ENCODE peak calls at places on chromosomes 1 and 21, in four cellular contexts. One of them, this sample, is unnamed.

GRCh38 chr21:46551636-46552241 is 53.1 kb downstream of the S100B start:
- DNase-seq in PC-9: no peak
- DNase-seq in mucosa of descending colon: peak
- DNase-seq in astrocyte of the spinal cord: no peak
- DNase-seq in this sample: no peak

GRCh38 chr1:35505911-35506798 is 51.0 kb downstream of the KIAA0319L start:
- DNase-seq in mucosa of descending colon: peak
- DNase-seq in PC-9: peak
- DNase-seq in astrocyte of the spinal cord: peak
- DNase-seq in this sample: peak

GRCh38 chr1:199687321-199687720 is 340.2 kb upstream of the NR5A2 start:
- DNase-seq in mucosa of descending colon: no peak
- DNase-seq in astrocyte of the spinal cord: peak
- DNase-seq in PC-9: peak
- DNase-seq in this sample: peak

GRCh38 chr1:221845650-221846371 is 103.9 kb upstream of the DUSP10 start:
- DNase-seq in mucosa of descending colon: no peak
- DNase-seq in astrocyte of the spinal cord: peak
- DNase-seq in PC-9: peak
- DNase-seq in this sample: peak

GRCh38 chr21:24225432-24225831 is 1381.8 kb downstream of the MRPL39 start:
- DNase-seq in astrocyte of the spinal cord: peak
- DNase-seq in PC-9: no peak
- DNase-seq in mucosa of descending colon: no peak
- DNase-seq in this sample: peak

GRCh38 chr1:236058141-236058626 is 6.7 kb downstream of the NID1 start:
- DNase-seq in astrocyte of the spinal cord: peak
- DNase-seq in mucosa of descending colon: no peak
- DNase-seq in PC-9: no peak
- DNase-seq in this sample: peak

GRCh38 chr1:73800376-73800775 is 397.6 kb downstream of the LRRIQ3 start:
- DNase-seq in astrocyte of the spinal cord: peak
- DNase-seq in mucosa of descending colon: no peak
- DNase-seq in PC-9: no peak
- DNase-seq in this sample: peak

GRCh38 chr1:203507227-203507626 is 13.3 kb downstream of the OPTC start:
- DNase-seq in mucosa of descending colon: no peak
- DNase-seq in PC-9: no peak
- DNase-seq in astrocyte of the spinal cord: no peak
- DNase-seq in this sample: peak

GRCh38 chr21:35578350-35578782 is 482.0 kb downstream of the SETD4 start:
- DNase-seq in mucosa of descending colon: no peak
- DNase-seq in PC-9: no peak
- DNase-seq in astrocyte of the spinal cord: peak
- DNase-seq in this sample: peak

GRCh38 chr21:35102488-35103407 is 53.6 kb upstream of the RUNX1 start:
- DNase-seq in PC-9: no peak
- DNase-seq in astrocyte of the spinal cord: peak
- DNase-seq in mucosa of descending colon: peak
- DNase-seq in this sample: no peak

GRCh38 chr1:48026701-48027532 is 29.7 kb upstream of the TRABD2B start:
- DNase-seq in mucosa of descending colon: no peak
- DNase-seq in astrocyte of the spinal cord: no peak
- DNase-seq in PC-9: no peak
- DNase-seq in this sample: no peak

GRCh38 chr1:50970927-50971582 is 1.0 kb downstream of the CDKN2C start:
- DNase-seq in mucosa of descending colon: no peak
- DNase-seq in PC-9: no peak
- DNase-seq in astrocyte of the spinal cord: peak
- DNase-seq in this sample: no peak

GRCh38 chr1:85372683-85373446 is 92.1 kb downstream of the DDAH1 start:
- DNase-seq in astrocyte of the spinal cord: peak
- DNase-seq in mucosa of descending colon: no peak
- DNase-seq in PC-9: no peak
- DNase-seq in this sample: peak

GRCh38 chr1:203592156-203592555 is 34.5 kb upstream of the ATP2B4 start:
- DNase-seq in astrocyte of the spinal cord: no peak
- DNase-seq in PC-9: no peak
- DNase-seq in mucosa of descending colon: no peak
- DNase-seq in this sample: peak

GRCh38 chr1:50333595-50333974 is 89.7 kb downstream of the DMRTA2 start:
- DNase-seq in astrocyte of the spinal cord: peak
- DNase-seq in PC-9: no peak
- DNase-seq in mucosa of descending colon: peak
- DNase-seq in this sample: peak

GRCh38 chr1:31955917-31956736 is 18.0 kb upstream of the PTP4A2 start:
- DNase-seq in PC-9: peak
- DNase-seq in astrocyte of the spinal cord: peak
- DNase-seq in mucosa of descending colon: peak
- DNase-seq in this sample: peak

GRCh38 chr1:29933110-29933509 is 696.8 kb downstream of the PTPRU start:
- DNase-seq in mucosa of descending colon: no peak
- DNase-seq in astrocyte of the spinal cord: no peak
- DNase-seq in PC-9: no peak
- DNase-seq in this sample: no peak

GRCh38 chr1:225882699-225883615 is 777 bp upstream of the TMEM63A start:
- DNase-seq in mucosa of descending colon: peak
- DNase-seq in PC-9: peak
- DNase-seq in astrocyte of the spinal cord: peak
- DNase-seq in this sample: peak

GRCh38 chr1:101653482-101653946 is 343.2 kb downstream of the OLFM3 start:
- DNase-seq in mucosa of descending colon: peak
- DNase-seq in PC-9: no peak
- DNase-seq in astrocyte of the spinal cord: peak
- DNase-seq in this sample: peak

GRCh38 chr1:232905324-232906034 is 44.9 kb upstream of the NTPCR start:
- DNase-seq in PC-9: no peak
- DNase-seq in astrocyte of the spinal cord: peak
- DNase-seq in mucosa of descending colon: no peak
- DNase-seq in this sample: no peak

GRCh38 chr1:204445860-204446412 is 34.3 kb upstream of the PPP1R15B start:
- DNase-seq in mucosa of descending colon: peak
- DNase-seq in PC-9: no peak
- DNase-seq in astrocyte of the spinal cord: no peak
- DNase-seq in this sample: no peak

GRCh38 chr1:235843458-235843857 is 23.2 kb downstream of the LYST start:
- DNase-seq in PC-9: no peak
- DNase-seq in astrocyte of the spinal cord: peak
- DNase-seq in mucosa of descending colon: peak
- DNase-seq in this sample: peak

GRCh38 chr1:184905601-184906322 is 68.5 kb downstream of the NIBAN1 start:
- DNase-seq in astrocyte of the spinal cord: no peak
- DNase-seq in mucosa of descending colon: peak
- DNase-seq in PC-9: no peak
- DNase-seq in this sample: peak

GRCh38 chr1:113219377-113219776 is 146.4 kb downstream of the LRIG2 start:
- DNase-seq in astrocyte of the spinal cord: no peak
- DNase-seq in mucosa of descending colon: peak
- DNase-seq in PC-9: no peak
- DNase-seq in this sample: no peak

GRCh38 chr1:116375884-116376733 is 3.1 kb downstream of the ATP1A1 start:
- DNase-seq in mucosa of descending colon: peak
- DNase-seq in astrocyte of the spinal cord: peak
- DNase-seq in PC-9: peak
- DNase-seq in this sample: peak

GRCh38 chr21:27192286-27192685 is 225.4 kb upstream of the ADAMTS5 start:
- DNase-seq in astrocyte of the spinal cord: no peak
- DNase-seq in mucosa of descending colon: no peak
- DNase-seq in PC-9: no peak
- DNase-seq in this sample: no peak

GRCh38 chr1:183089025-183089639 is 65.9 kb downstream of the LAMC1 start:
- DNase-seq in PC-9: no peak
- DNase-seq in astrocyte of the spinal cord: no peak
- DNase-seq in mucosa of descending colon: no peak
- DNase-seq in this sample: no peak

GRCh38 chr1:208207388-208208131 is 36.6 kb downstream of the PLXNA2 start:
- DNase-seq in astrocyte of the spinal cord: peak
- DNase-seq in mucosa of descending colon: no peak
- DNase-seq in PC-9: peak
- DNase-seq in this sample: peak

GRCh38 chr1:212192261-212192998 is 92.8 kb upstream of the PPP2R5A start:
- DNase-seq in PC-9: no peak
- DNase-seq in astrocyte of the spinal cord: no peak
- DNase-seq in mucosa of descending colon: no peak
- DNase-seq in this sample: no peak

GRCh38 chr1:228282329-228283042 is 74.6 kb downstream of the OBSCN start:
- DNase-seq in PC-9: peak
- DNase-seq in astrocyte of the spinal cord: no peak
- DNase-seq in mucosa of descending colon: no peak
- DNase-seq in this sample: no peak

GRCh38 chr1:46053734-46054133 is 78.7 kb downstream of the PIK3R3 start:
- DNase-seq in mucosa of descending colon: no peak
- DNase-seq in astrocyte of the spinal cord: no peak
- DNase-seq in PC-9: no peak
- DNase-seq in this sample: no peak

GRCh38 chr1:245956225-245956624 is 550.9 kb downstream of the SMYD3 start:
- DNase-seq in mucosa of descending colon: peak
- DNase-seq in PC-9: no peak
- DNase-seq in astrocyte of the spinal cord: no peak
- DNase-seq in this sample: no peak

GRCh38 chr21:43854773-43855633 is 10.0 kb upstream of the AGPAT3 start:
- DNase-seq in PC-9: no peak
- DNase-seq in mucosa of descending colon: no peak
- DNase-seq in astrocyte of the spinal cord: no peak
- DNase-seq in this sample: no peak

GRCh38 chr1:234458352-234459027 is 20.5 kb downstream of the TARBP1 start:
- DNase-seq in PC-9: no peak
- DNase-seq in mucosa of descending colon: no peak
- DNase-seq in astrocyte of the spinal cord: no peak
- DNase-seq in this sample: no peak

GRCh38 chr1:85058781-85059180 is 10.5 kb upstream of the MCOLN3 start:
- DNase-seq in astrocyte of the spinal cord: no peak
- DNase-seq in PC-9: no peak
- DNase-seq in mucosa of descending colon: no peak
- DNase-seq in this sample: no peak

GRCh38 chr1:244236101-244236500 is 185.0 kb downstream of the ZBTB18 start:
- DNase-seq in astrocyte of the spinal cord: peak
- DNase-seq in mucosa of descending colon: no peak
- DNase-seq in PC-9: no peak
- DNase-seq in this sample: peak

GRCh38 chr1:59007429-59007819 is 223.6 kb upstream of the JUN start:
- DNase-seq in PC-9: no peak
- DNase-seq in mucosa of descending colon: no peak
- DNase-seq in astrocyte of the spinal cord: no peak
- DNase-seq in this sample: no peak

GRCh38 chr1:244207935-244208244 is 156.8 kb downstream of the ZBTB18 start:
- DNase-seq in astrocyte of the spinal cord: no peak
- DNase-seq in mucosa of descending colon: no peak
- DNase-seq in PC-9: no peak
- DNase-seq in this sample: peak

GRCh38 chr1:115089443-115090340 is at the start of gene TSPAN2:
- DNase-seq in PC-9: peak
- DNase-seq in astrocyte of the spinal cord: peak
- DNase-seq in mucosa of descending colon: peak
- DNase-seq in this sample: no peak

GRCh38 chr1:115090956-115091355 is 1.7 kb upstream of the TSPAN2 start:
- DNase-seq in mucosa of descending colon: no peak
- DNase-seq in astrocyte of the spinal cord: no peak
- DNase-seq in PC-9: no peak
- DNase-seq in this sample: no peak

GRCh38 chr1:115088115-115088794 is 1.0 kb downstream of the TSPAN2 start:
- DNase-seq in mucosa of descending colon: no peak
- DNase-seq in astrocyte of the spinal cord: no peak
- DNase-seq in PC-9: no peak
- DNase-seq in this sample: no peak

GRCh38 chr1:115090547-115090946 is 1.2 kb upstream of the TSPAN2 start:
- DNase-seq in mucosa of descending colon: no peak
- DNase-seq in astrocyte of the spinal cord: peak
- DNase-seq in PC-9: no peak
- DNase-seq in this sample: no peak

GRCh38 chr1:115088871-115089442 is 346 bp downstream of the TSPAN2 start:
- DNase-seq in astrocyte of the spinal cord: no peak
- DNase-seq in mucosa of descending colon: no peak
- DNase-seq in PC-9: no peak
- DNase-seq in this sample: no peak
- H3K4me3 ChIP-seq in astrocyte of the spinal cord: peak
- H3K4me3 ChIP-seq in mucosa of descending colon: peak
- H3K4me3 ChIP-seq in PC-9: peak
- H3K4me3 ChIP-seq in this sample: peak

DNA sequence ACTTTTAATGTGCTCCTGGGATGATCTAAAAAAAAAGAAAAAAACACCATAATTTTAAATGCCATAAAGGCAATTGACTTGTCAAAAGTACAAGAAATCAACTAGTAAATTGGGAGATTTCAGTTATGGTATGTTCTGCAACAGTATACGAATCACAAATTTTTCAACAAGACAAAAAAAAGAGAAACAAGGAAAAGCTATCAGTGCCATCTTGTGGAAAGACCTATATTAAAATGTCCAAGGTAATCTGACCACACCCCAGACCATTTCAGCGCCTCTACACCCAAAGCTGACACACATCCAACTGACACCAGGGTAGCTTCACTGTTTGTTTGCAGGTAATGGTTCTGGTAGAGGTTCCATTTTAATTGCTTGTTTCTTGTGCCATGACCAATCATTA is 5.0 kb upstream of the DUSP23 start:
- DNase-seq in mucosa of descending colon: peak
- DNase-seq in astrocyte of the spinal cord: no peak
- DNase-seq in PC-9: no peak
- DNase-seq in this sample: peak
- TF ChIP-seq CTCF in mucosa of descending colon: no peak
- TF ChIP-seq CTCF in astrocyte of the spinal cord: no peak
- TF ChIP-seq CTCF in PC-9: peak
- TF ChIP-seq CTCF in this sample: peak

GRCh38 chr1:20717452-20718342 is at the start of gene KIF17:
- DNase-seq in astrocyte of the spinal cord: peak
- DNase-seq in mucosa of descending colon: peak
- DNase-seq in PC-9: peak
- DNase-seq in this sample: peak
- H3K4me3 ChIP-seq in astrocyte of the spinal cord: peak
- H3K4me3 ChIP-seq in mucosa of descending colon: no peak
- H3K4me3 ChIP-seq in PC-9: peak
- H3K4me3 ChIP-seq in this sample: peak

GRCh38 chr21:32779983-32780382 is 8.4 kb upstream of the PAXBP1 start:
- DNase-seq in mucosa of descending colon: no peak
- DNase-seq in PC-9: no peak
- DNase-seq in astrocyte of the spinal cord: no peak
- DNase-seq in this sample: no peak

GRCh38 chr21:32777269-32777668 is 5.7 kb upstream of the PAXBP1 start:
- DNase-seq in PC-9: no peak
- DNase-seq in astrocyte of the spinal cord: no peak
- DNase-seq in mucosa of descending colon: no peak
- DNase-seq in this sample: no peak

GRCh38 chr21:32776743-32777142 is 5.2 kb upstream of the PAXBP1 start:
- DNase-seq in mucosa of descending colon: no peak
- DNase-seq in PC-9: no peak
- DNase-seq in astrocyte of the spinal cord: no peak
- DNase-seq in this sample: no peak

DNA sequence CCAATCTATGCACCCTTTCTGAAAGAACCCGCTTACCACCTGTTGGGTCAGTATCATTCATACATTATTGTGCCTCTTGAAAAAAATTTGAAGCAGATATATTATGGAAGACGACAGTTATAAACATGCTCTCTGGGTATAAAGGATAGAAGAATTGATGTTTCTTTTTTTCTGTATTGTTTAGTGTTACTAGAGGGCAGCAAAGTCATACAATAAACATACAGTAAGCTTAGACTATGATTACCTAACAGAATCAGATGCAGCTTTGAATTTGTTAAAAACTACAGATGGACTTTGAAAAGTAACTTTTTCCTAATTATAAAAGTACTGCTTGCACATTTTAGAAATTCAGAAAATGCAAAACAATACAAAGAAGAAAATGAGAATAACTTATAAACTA is 11.1 kb upstream of the PAXBP1 start:
- DNase-seq in mucosa of descending colon: no peak
- DNase-seq in astrocyte of the spinal cord: no peak
- DNase-seq in PC-9: no peak
- DNase-seq in this sample: no peak
- TF ChIP-seq CTCF in mucosa of descending colon: no peak
- TF ChIP-seq CTCF in astrocyte of the spinal cord: no peak
- TF ChIP-seq CTCF in PC-9: no peak
- TF ChIP-seq CTCF in this sample: no peak

This sample was measured in fibroblast of pulmonary artery.